ENCODE peak calls at places on chromosome 11, in six cellular contexts. D, M, B, J, E and C are unnamed samples.

GRCh38 chr11:34619062-34619516 is 1.8 kb upstream of the EHF start:
- DNase-seq in D (no peak), M (no peak), B (no peak), J (no peak), E (no peak), C (no peak)

GRCh38 chr11:65960824-65961266 is 689 bp upstream of the SART1 start:
- DNase-seq in D (no peak), M (no peak), B (no peak), J (peak), E (no peak), C (no peak)

GRCh38 chr11:73227571-73228211 is 9.6 kb downstream of the P2RY2 start:
- DNase-seq in D (no peak), M (peak), B (no peak), J (no peak), E (peak), C (peak)

GRCh38 chr11:10455637-10456487 is 798 bp downstream of the AMPD3 start:
- DNase-seq in D (peak), M (peak), B (peak), J (no peak), E (peak), C (peak)

GRCh38 chr11:83543918-83544491 is 257.8 kb upstream of the CCDC90B start:
- DNase-seq in D (no peak), M (no peak), B (no peak), J (no peak), E (no peak), C (no peak)

GRCh38 chr11:94417386-94417987 is 16.3 kb upstream of the GPR83 start:
- DNase-seq in D (no peak), M (no peak), B (no peak), J (peak), E (no peak), C (no peak)

GRCh38 chr11:111336582-111337256 is 38.4 kb downstream of the POU2AF3 start:
- DNase-seq in D (no peak), M (no peak), B (no peak), J (no peak), E (no peak), C (no peak)

GRCh38 chr11:123434262-123434661 is 4.2 kb downstream of the GRAMD1B start:
- DNase-seq in D (peak), M (no peak), B (no peak), J (peak), E (no peak), C (no peak)

GRCh38 chr11:57476883-57477506 is 16.7 kb downstream of the RTN4RL2 start:
- DNase-seq in D (peak), M (no peak), B (no peak), J (no peak), E (peak), C (no peak)

GRCh38 chr11:14678350-14678749 is 34.7 kb downstream of the PDE3B start:
- DNase-seq in D (no peak), M (no peak), B (no peak), J (no peak), E (no peak), C (no peak)

GRCh38 chr11:68021167-68021787 is 9.2 kb upstream of the NDUFS8 start:
- DNase-seq in D (no peak), M (no peak), B (no peak), J (peak), E (peak), C (no peak)

GRCh38 chr11:62338218-62338617 is 970 bp downstream of the ASRGL1 start:
- DNase-seq in D (no peak), M (no peak), B (no peak), J (no peak), E (no peak), C (no peak)

GRCh38 chr11:69826773-69827172 is 7.6 kb upstream of the FGF3 start:
- DNase-seq in D (no peak), M (no peak), B (no peak), J (no peak), E (no peak), C (no peak)

GRCh38 chr11:61011950-61012830 is 40.7 kb downstream of the CD6 start:
- DNase-seq in D (no peak), M (no peak), B (no peak), J (no peak), E (no peak), C (no peak)

GRCh38 chr11:72091292-72091691 is 10.6 kb downstream of the LRRC51 start:
- DNase-seq in D (peak), M (peak), B (no peak), J (peak), E (peak), C (peak)

GRCh38 chr11:64314805-64315561 is 2.4 kb downstream of the TRMT112 start:
- DNase-seq in D (no peak), M (no peak), B (no peak), J (no peak), E (no peak), C (no peak)

GRCh38 chr11:28110839-28111235 is 2.6 kb downstream of the METTL15 start:
- DNase-seq in D (no peak), M (no peak), B (no peak), J (no peak), E (no peak), C (no peak)